ENCODE peak calls at places on chromosome 4, in six cellular contexts. N is lower leg skin, T is HTR-8/SVneo, E is head of caudate nucleus, Y is H4, G is colonic mucosa. L is an unnamed sample.

GRCh38 chr4:26173619-26174018 is 147.2 kb upstream of the RBPJ start:
- DNase-seq in N (no peak), T (no peak), E (no peak), Y (peak), G (no peak), L (no peak)

GRCh38 chr4:37439809-37440518 is 195.4 kb downstream of the NWD2 start:
- DNase-seq in N (no peak), T (no peak), E (no peak), Y (no peak), G (no peak), L (no peak)

GRCh38 chr4:140046037-140046436 is 107.9 kb downstream of the MAML3 start:
- DNase-seq in N (no peak), T (no peak), E (no peak), Y (no peak), G (no peak), L (no peak)

GRCh38 chr4:19130836-19131235 is 1109.3 kb upstream of the LCORL start:
- DNase-seq in N (no peak), T (no peak), E (no peak), Y (no peak), G (no peak), L (no peak)

GRCh38 chr4:26732356-26732755 is 128.3 kb upstream of the STIM2 start:
- DNase-seq in N (no peak), T (no peak), E (no peak), Y (no peak), G (no peak), L (no peak)

GRCh38 chr4:158013858-158014257 is 159.0 kb downstream of the GASK1B start:
- DNase-seq in N (no peak), T (no peak), E (no peak), Y (no peak), G (no peak), L (no peak)

GRCh38 chr4:108060164-108060563 is 70.5 kb downstream of the HADH start:
- DNase-seq in N (no peak), T (peak), E (peak), Y (peak), G (no peak), L (peak)

GRCh38 chr4:36392049-36392448 is 110.6 kb downstream of the DTHD1 start:
- DNase-seq in N (no peak), T (no peak), E (no peak), Y (no peak), G (no peak), L (no peak)

GRCh38 chr4:137739391-137739790 is 207.1 kb upstream of the PCDH18 start:
- DNase-seq in N (no peak), T (no peak), E (no peak), Y (no peak), G (no peak), L (peak)

GRCh38 chr4:2302387-2303119 is 40.6 kb upstream of the MXD4 start:
- DNase-seq in N (no peak), T (no peak), E (no peak), Y (no peak), G (peak), L (no peak)

GRCh38 chr4:1952719-1953118 is 56.1 kb downstream of the NELFA start:
- DNase-seq in N (no peak), T (no peak), E (no peak), Y (no peak), G (no peak), L (no peak)

GRCh38 chr4:4857809-4858508 is 1.5 kb upstream of the MSX1 start:
- DNase-seq in N (no peak), T (no peak), E (no peak), Y (no peak), G (no peak), L (no peak)

GRCh38 chr4:138952405-138952804 is 63.2 kb upstream of the NOCT start:
- DNase-seq in N (no peak), T (no peak), E (peak), Y (no peak), G (no peak), L (no peak)

GRCh38 chr4:825969-826330 is at the start of gene CPLX1:
- DNase-seq in N (no peak), T (peak), E (peak), Y (no peak), G (no peak), L (peak)

GRCh38 chr4:110484029-110484428 is 8.1 kb downstream of the ENPEP start:
- DNase-seq in N (no peak), T (no peak), E (no peak), Y (no peak), G (no peak), L (no peak)

GRCh38 chr4:72997409-72997808 is 72.1 kb downstream of the COX18 start:
- DNase-seq in N (no peak), T (no peak), E (no peak), Y (peak), G (no peak), L (no peak)

GRCh38 chr4:126470862-126471261 is 1156.1 kb downstream of the FAT4 start:
- DNase-seq in N (no peak), T (no peak), E (no peak), Y (peak), G (no peak), L (no peak)

GRCh38 chr4:106048250-106048931 is 153.1 kb downstream of the NPNT start:
- DNase-seq in N (no peak), T (no peak), E (no peak), Y (no peak), G (no peak), L (no peak)

GRCh38 chr4:12963912-12964311 is 520.2 kb downstream of the RAB28 start:
- DNase-seq in N (no peak), T (no peak), E (no peak), Y (no peak), G (no peak), L (no peak)

GRCh38 chr4:72568959-72569718 is at the start of gene ADAMTS3:
- DNase-seq in N (peak), T (peak), E (peak), Y (peak), G (peak), L (peak)

GRCh38 chr4:80142396-80143304 is 54.7 kb upstream of the PRDM8 start:
- DNase-seq in N (no peak), T (no peak), E (no peak), Y (no peak), G (no peak), L (no peak)

GRCh38 chr4:56622176-56622575 is 58.9 kb downstream of the HOPX start:
- DNase-seq in N (no peak), T (no peak), E (no peak), Y (no peak), G (no peak), L (no peak)